ENCODE peak calls at places on chromosomes 4 and X, in seven cellular contexts. One of them, this sample, is unnamed.

GRCh38 chrX:85503258-85504158 is 124.0 kb upstream of the POF1B start:
- DNase-seq in A549: no peak
- DNase-seq in HCT116: no peak
- DNase-seq in HepG2: no peak
- DNase-seq in K562: no peak
- DNase-seq in H1: no peak
- DNase-seq in WTC11: no peak
- DNase-seq in this sample: no peak

GRCh38 chrX:154441984-154442707 is 1.8 kb upstream of the FAM50A start:
- DNase-seq in A549: no peak
- DNase-seq in HCT116: no peak
- DNase-seq in HepG2: no peak
- DNase-seq in K562: no peak
- DNase-seq in H1: no peak
- DNase-seq in WTC11: no peak
- DNase-seq in this sample: no peak

GRCh38 chrX:17859609-17860178 is 1.4 kb downstream of the RAI2 start:
- DNase-seq in A549: no peak
- DNase-seq in HCT116: no peak
- DNase-seq in HepG2: no peak
- DNase-seq in K562: no peak
- DNase-seq in H1: no peak
- DNase-seq in WTC11: peak; percentile 11
- DNase-seq in this sample: no peak

GRCh38 chrX:12819231-12819630 is 28.0 kb downstream of the PRPS2 start:
- DNase-seq in A549: no peak
- DNase-seq in HCT116: no peak
- DNase-seq in HepG2: no peak
- DNase-seq in K562: no peak
- DNase-seq in H1: no peak
- DNase-seq in WTC11: no peak
- DNase-seq in this sample: no peak

GRCh38 chr4:61224573-61224972 is 24.4 kb downstream of the ADGRL3 start:
- DNase-seq in A549: no peak
- DNase-seq in HCT116: no peak
- DNase-seq in HepG2: no peak
- DNase-seq in K562: no peak
- DNase-seq in H1: no peak
- DNase-seq in WTC11: no peak
- DNase-seq in this sample: no peak

GRCh38 chr4:75715105-75715799 is 9.1 kb upstream of the USO1 start:
- DNase-seq in A549: no peak
- DNase-seq in HCT116: no peak
- DNase-seq in HepG2: no peak
- DNase-seq in K562: no peak
- DNase-seq in H1: peak; percentile 41
- DNase-seq in WTC11: no peak
- DNase-seq in this sample: no peak

GRCh38 chr4:125773502-125773901 is 458.7 kb downstream of the FAT4 start:
- DNase-seq in A549: no peak
- DNase-seq in HCT116: no peak
- DNase-seq in HepG2: no peak
- DNase-seq in K562: no peak
- DNase-seq in H1: no peak
- DNase-seq in WTC11: no peak
- DNase-seq in this sample: no peak

GRCh38 chrX:140983730-140984129 is 18.7 kb upstream of the SPANXB1 start:
- DNase-seq in A549: no peak
- DNase-seq in HCT116: no peak
- DNase-seq in HepG2: no peak
- DNase-seq in K562: no peak
- DNase-seq in H1: no peak
- DNase-seq in WTC11: no peak
- DNase-seq in this sample: no peak

GRCh38 chrX:12971282-12972003 is 3.5 kb upstream of the TMSB4X start:
- DNase-seq in A549: no peak
- DNase-seq in HCT116: no peak
- DNase-seq in HepG2: no peak
- DNase-seq in K562: no peak
- DNase-seq in H1: no peak
- DNase-seq in WTC11: no peak
- DNase-seq in this sample: no peak

GRCh38 chr4:87316961-87317360 is 5.7 kb downstream of the HSD17B13 start:
- DNase-seq in A549: no peak
- DNase-seq in HCT116: no peak
- DNase-seq in HepG2: no peak
- DNase-seq in K562: no peak
- DNase-seq in H1: no peak
- DNase-seq in WTC11: no peak
- DNase-seq in this sample: no peak

GRCh38 chrX:153576961-153577360 is 22.0 kb downstream of the CCNQ start:
- DNase-seq in A549: no peak
- DNase-seq in HCT116: no peak
- DNase-seq in HepG2: no peak
- DNase-seq in K562: no peak
- DNase-seq in H1: no peak
- DNase-seq in WTC11: no peak
- DNase-seq in this sample: no peak

GRCh38 chrX:131010186-131010585 is 48.0 kb upstream of the ARHGAP36 start:
- DNase-seq in A549: no peak
- DNase-seq in HCT116: no peak
- DNase-seq in HepG2: no peak
- DNase-seq in K562: no peak
- DNase-seq in H1: no peak
- DNase-seq in WTC11: no peak
- DNase-seq in this sample: no peak
- TF ChIP-seq MAX in A549: no peak
- TF ChIP-seq MAX in HCT116: no peak
- TF ChIP-seq MAX in HepG2: no peak
- TF ChIP-seq MAX in K562: no peak
- TF ChIP-seq MAX in H1: no peak
- TF ChIP-seq MAX in WTC11: no peak
- TF ChIP-seq MAX in this sample: no peak

GRCh38 chr4:1039493-1040343 is 28.3 kb downstream of the FGFRL1 start:
- DNase-seq in A549: no peak
- DNase-seq in HCT116: no peak
- DNase-seq in HepG2: no peak
- DNase-seq in K562: peak; percentile 77
- DNase-seq in H1: no peak
- DNase-seq in WTC11: peak; percentile 56
- DNase-seq in this sample: no peak
- TF ChIP-seq MAX in A549: no peak
- TF ChIP-seq MAX in HCT116: no peak
- TF ChIP-seq MAX in HepG2: no peak
- TF ChIP-seq MAX in K562: no peak
- TF ChIP-seq MAX in H1: no peak
- TF ChIP-seq MAX in WTC11: no peak
- TF ChIP-seq MAX in this sample: no peak

GRCh38 chr4:3765271-3766206 is 646 bp upstream of the ADRA2C start:
- DNase-seq in A549: peak; percentile 42
- DNase-seq in HCT116: no peak
- DNase-seq in HepG2: peak; percentile 41
- DNase-seq in K562: peak; percentile 86
- DNase-seq in H1: peak; percentile 83
- DNase-seq in WTC11: peak; percentile 70
- DNase-seq in this sample: no peak
- TF ChIP-seq MAX in A549: no peak
- TF ChIP-seq MAX in HCT116: no peak
- TF ChIP-seq MAX in HepG2: no peak
- TF ChIP-seq MAX in K562: no peak
- TF ChIP-seq MAX in H1: peak; percentile 24
- TF ChIP-seq MAX in WTC11: peak; percentile 60
- TF ChIP-seq MAX in this sample: no peak

GRCh38 chr4:157421365-157421764 is 200.8 kb downstream of the GRIA2 start:
- DNase-seq in A549: no peak
- DNase-seq in HCT116: no peak
- DNase-seq in HepG2: peak; percentile 88
- DNase-seq in K562: no peak
- DNase-seq in H1: no peak
- DNase-seq in WTC11: no peak
- DNase-seq in this sample: peak; percentile 5
- TF ChIP-seq MAX in A549: no peak
- TF ChIP-seq MAX in HCT116: no peak
- TF ChIP-seq MAX in HepG2: no peak
- TF ChIP-seq MAX in K562: no peak
- TF ChIP-seq MAX in H1: no peak
- TF ChIP-seq MAX in WTC11: no peak
- TF ChIP-seq MAX in this sample: no peak

DNA sequence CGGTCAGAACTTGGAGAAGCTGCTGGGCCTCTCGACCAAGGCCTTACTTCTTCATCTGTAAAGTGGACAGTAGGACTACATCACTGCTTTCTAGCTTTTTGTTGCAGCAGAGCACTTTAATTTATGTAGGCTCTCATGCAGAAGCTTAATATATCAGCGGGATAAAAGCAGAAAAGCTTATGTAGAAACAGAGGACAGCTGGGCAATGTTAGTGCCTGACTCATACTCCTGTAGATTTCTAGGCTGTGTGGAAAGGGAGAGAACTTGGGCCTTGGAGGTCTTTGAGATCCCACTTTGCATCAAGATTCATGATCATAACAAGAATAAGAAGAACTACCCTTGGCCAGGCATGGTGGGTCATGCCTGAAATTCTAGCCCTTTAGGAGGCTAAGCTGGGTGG is 91.2 kb downstream of the ARHGAP10 start:
- DNase-seq in A549: no peak
- DNase-seq in HCT116: no peak
- DNase-seq in HepG2: no peak
- DNase-seq in K562: no peak
- DNase-seq in H1: no peak
- DNase-seq in WTC11: no peak
- DNase-seq in this sample: no peak
- TF ChIP-seq MAX in A549: no peak
- TF ChIP-seq MAX in HCT116: no peak
- TF ChIP-seq MAX in HepG2: no peak
- TF ChIP-seq MAX in K562: no peak
- TF ChIP-seq MAX in H1: no peak
- TF ChIP-seq MAX in WTC11: no peak
- TF ChIP-seq MAX in this sample: no peak

DNA sequence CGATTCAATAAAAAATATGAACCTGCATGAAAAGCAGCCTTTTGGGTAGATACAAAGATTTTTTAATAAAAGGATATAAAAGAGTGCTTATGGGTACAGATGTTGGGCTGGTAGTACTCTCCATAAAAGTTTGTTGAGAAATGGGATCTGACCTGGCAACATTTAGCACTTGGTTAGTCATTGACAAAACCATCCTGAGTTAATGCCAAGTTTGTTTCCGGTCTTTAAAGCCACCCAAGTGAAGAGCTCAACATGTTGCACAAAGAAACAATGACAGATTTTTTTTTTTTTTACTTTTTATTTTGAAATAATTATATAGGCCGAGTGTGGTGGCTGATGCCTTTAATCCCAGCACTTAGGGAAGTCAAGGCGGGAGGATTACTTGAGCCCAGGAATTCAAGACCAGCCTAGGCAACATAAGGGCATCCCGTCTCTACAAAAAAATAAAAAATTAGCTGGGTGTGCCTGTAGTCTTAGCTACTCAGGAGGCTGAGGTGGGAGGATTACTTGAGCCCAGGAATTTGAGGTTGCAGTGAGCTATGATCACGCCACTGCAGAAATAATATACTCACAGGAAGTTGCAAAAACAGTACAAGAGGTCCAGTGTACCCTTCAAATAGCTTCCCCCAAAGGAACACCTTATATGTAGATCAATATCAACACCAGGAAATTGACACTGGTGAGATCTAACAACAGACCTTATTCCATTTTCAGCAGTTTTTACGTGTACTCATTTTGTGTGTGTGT is 16.6 kb downstream of the CHST7 start:
- DNase-seq in A549: no peak
- DNase-seq in HCT116: no peak
- DNase-seq in HepG2: no peak
- DNase-seq in K562: no peak
- DNase-seq in H1: no peak
- DNase-seq in WTC11: no peak
- DNase-seq in this sample: peak; percentile 24
- TF ChIP-seq MAX in A549: no peak
- TF ChIP-seq MAX in HCT116: no peak
- TF ChIP-seq MAX in HepG2: no peak
- TF ChIP-seq MAX in K562: no peak
- TF ChIP-seq MAX in H1: no peak
- TF ChIP-seq MAX in WTC11: no peak
- TF ChIP-seq MAX in this sample: no peak

GRCh38 chr4:79408063-79408462 is at the start of gene GK2:
- DNase-seq in A549: no peak
- DNase-seq in HCT116: no peak
- DNase-seq in HepG2: no peak
- DNase-seq in K562: no peak
- DNase-seq in H1: no peak
- DNase-seq in WTC11: no peak
- DNase-seq in this sample: no peak

GRCh38 chr4:79413032-79413431 is 5.0 kb upstream of the GK2 start:
- DNase-seq in A549: no peak
- DNase-seq in HCT116: no peak
- DNase-seq in HepG2: no peak
- DNase-seq in K562: no peak
- DNase-seq in H1: no peak
- DNase-seq in WTC11: no peak
- DNase-seq in this sample: no peak

DNA sequence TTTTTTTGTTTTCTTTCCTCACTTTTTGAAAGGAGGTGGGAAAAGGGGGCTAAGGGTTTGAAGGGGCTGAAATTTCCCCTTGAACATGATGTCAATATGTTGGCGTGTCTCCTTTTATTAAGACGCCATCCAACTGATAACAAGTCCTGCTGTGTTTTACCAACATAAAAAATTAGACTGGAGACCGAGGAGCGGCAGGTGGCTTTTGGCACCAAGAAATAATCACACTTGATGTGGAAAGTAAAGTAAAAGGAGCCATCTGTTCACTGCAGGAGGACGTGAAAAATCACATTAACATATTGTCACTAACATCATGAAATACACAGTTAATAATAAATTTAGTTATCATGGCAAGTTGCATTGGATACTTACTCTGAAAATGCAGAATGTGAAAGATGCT is 5.5 kb upstream of the GK2 start:
- DNase-seq in A549: no peak
- DNase-seq in HCT116: no peak
- DNase-seq in HepG2: no peak
- DNase-seq in K562: no peak
- DNase-seq in H1: no peak
- DNase-seq in WTC11: no peak
- DNase-seq in this sample: no peak
- TF ChIP-seq MAX in A549: no peak
- TF ChIP-seq MAX in HCT116: no peak
- TF ChIP-seq MAX in HepG2: no peak
- TF ChIP-seq MAX in K562: no peak
- TF ChIP-seq MAX in H1: no peak
- TF ChIP-seq MAX in WTC11: no peak
- TF ChIP-seq MAX in this sample: no peak